ENCODE peak calls at places on chromosomes 6 and 20, in ten cellular contexts. C, H, B, T, Y, R, K, U, A and J are unnamed samples.

GRCh38 chr20:11242320-11242719 is 568.5 kb upstream of the JAG1 start:
- DNase-seq in K (peak), T (no peak), C (no peak), R (no peak), Y (no peak), A (no peak), B (no peak), H (no peak), U (no peak), J (no peak)

GRCh38 chr20:49978685-49979029 is 4.1 kb upstream of the SNAI1 start:
- DNase-seq in U (no peak), A (no peak), H (no peak), B (no peak), K (no peak), T (no peak), Y (no peak), C (no peak), R (no peak), J (no peak)

GRCh38 chr6:125154184-125155135 is 887 bp downstream of the TPD52L1 start:
- DNase-seq in B (peak), R (no peak), T (peak), Y (no peak), C (peak), A (no peak), H (peak), U (peak), K (peak), J (peak)

GRCh38 chr20:53210041-53210440 is 237.9 kb downstream of the TSHZ2 start:
- DNase-seq in B (no peak), R (no peak), C (no peak), K (no peak), A (no peak), U (no peak), H (no peak), T (no peak), Y (no peak), J (no peak)

GRCh38 chr6:32449088-32449736 is 9.5 kb downstream of the HLA-DRA start:
- DNase-seq in K (no peak), U (no peak), R (no peak), H (no peak), C (no peak), A (no peak), Y (no peak), B (no peak), T (no peak), J (no peak)

GRCh38 chr20:50217207-50217949 is 26.7 kb downstream of the CEBPB start:
- DNase-seq in C (no peak), U (no peak), R (no peak), B (no peak), H (no peak), Y (no peak), K (no peak), T (no peak), A (no peak), J (no peak)

GRCh38 chr20:46169245-46170171 is 51.4 kb downstream of the CD40 start:
- DNase-seq in C (no peak), K (no peak), Y (no peak), T (no peak), H (no peak), R (no peak), U (no peak), A (no peak), B (no peak), J (no peak)

GRCh38 chr6:30914854-30915590 is 984 bp downstream of the VARS2 start:
- DNase-seq in H (no peak), A (no peak), K (no peak), T (no peak), C (peak), U (peak), Y (no peak), R (no peak), B (peak), J (no peak)

GRCh38 chr20:36593347-36593746 is 12.2 kb upstream of the RAB5IF start:
- DNase-seq in T (no peak), B (no peak), Y (no peak), R (no peak), H (no peak), A (no peak), K (no peak), C (no peak), U (no peak), J (no peak)

GRCh38 chr20:41110930-41111577 is 26.3 kb upstream of the PLCG1 start:
- DNase-seq in U (no peak), A (no peak), H (no peak), Y (no peak), K (peak), R (no peak), C (peak), B (no peak), T (no peak), J (peak)

GRCh38 chr6:26457407-26457795 is 354 bp upstream of the BTN2A1 start:
- DNase-seq in H (peak), T (no peak), C (no peak), R (no peak), B (no peak), K (no peak), Y (no peak), U (peak), A (no peak), J (no peak)

GRCh38 chr6:97405818-97406409 is 122.9 kb upstream of the MMS22L start:
- DNase-seq in C (no peak), U (no peak), H (no peak), K (no peak), Y (no peak), B (no peak), T (no peak), A (no peak), R (no peak), J (no peak)

GRCh38 chr6:34791842-34792604 is at the start of gene BLTP3A:
- DNase-seq in Y (peak), H (peak), T (peak), K (peak), C (peak), R (peak), B (peak), U (peak), A (peak), J (peak)

GRCh38 chr6:104266922-104267321 is 592.8 kb downstream of the HACE1 start:
- DNase-seq in H (no peak), U (no peak), Y (no peak), K (no peak), C (no peak), R (no peak), T (no peak), B (no peak), A (no peak), J (no peak)

GRCh38 chr6:16305246-16305725 is 66.9 kb downstream of the GMPR start:
- DNase-seq in A (no peak), H (no peak), Y (no peak), U (no peak), K (no peak), T (no peak), C (no peak), R (no peak), B (no peak), J (no peak)

GRCh38 chr20:37436527-37436926 is 84.5 kb upstream of the NNAT start:
- DNase-seq in C (no peak), A (no peak), B (no peak), R (no peak), K (no peak), H (no peak), T (no peak), U (no peak), Y (no peak), J (no peak)

GRCh38 chr6:113411006-113411405 is 446.1 kb upstream of the MARCKS start:
- DNase-seq in R (no peak), C (peak), U (no peak), A (no peak), T (no peak), K (peak), B (no peak), Y (no peak), H (no peak), J (no peak)

GRCh38 chr6:33254591-33254990 is 17.1 kb downstream of the VPS52 start:
- DNase-seq in T (no peak), C (no peak), R (no peak), U (no peak), A (no peak), B (no peak), Y (no peak), H (no peak), K (no peak), J (no peak)

GRCh38 chr6:38319259-38320255 is 320.2 kb downstream of the BTBD9 start:
- DNase-seq in U (no peak), H (no peak), T (no peak), Y (no peak), A (no peak), C (no peak), B (no peak), R (no peak), K (peak), J (no peak)

GRCh38 chr6:39902136-39902535 is 32.1 kb downstream of the MOCS1 start:
- DNase-seq in U (no peak), Y (no peak), C (no peak), A (no peak), H (no peak), R (no peak), B (no peak), T (no peak), K (no peak), J (no peak)

GRCh38 chr6:7909323-7910276 is 988 bp downstream of the TXNDC5 start:
- DNase-seq in C (peak), H (peak), B (peak), Y (peak), R (no peak), A (peak), T (peak), U (peak), K (peak), J (peak)

GRCh38 chr6:133623065-133623464 is 265.8 kb upstream of the TCF21 start:
- DNase-seq in Y (no peak), T (no peak), R (no peak), C (no peak), B (no peak), K (no peak), U (peak), A (no peak), H (no peak), J (no peak)

DNA sequence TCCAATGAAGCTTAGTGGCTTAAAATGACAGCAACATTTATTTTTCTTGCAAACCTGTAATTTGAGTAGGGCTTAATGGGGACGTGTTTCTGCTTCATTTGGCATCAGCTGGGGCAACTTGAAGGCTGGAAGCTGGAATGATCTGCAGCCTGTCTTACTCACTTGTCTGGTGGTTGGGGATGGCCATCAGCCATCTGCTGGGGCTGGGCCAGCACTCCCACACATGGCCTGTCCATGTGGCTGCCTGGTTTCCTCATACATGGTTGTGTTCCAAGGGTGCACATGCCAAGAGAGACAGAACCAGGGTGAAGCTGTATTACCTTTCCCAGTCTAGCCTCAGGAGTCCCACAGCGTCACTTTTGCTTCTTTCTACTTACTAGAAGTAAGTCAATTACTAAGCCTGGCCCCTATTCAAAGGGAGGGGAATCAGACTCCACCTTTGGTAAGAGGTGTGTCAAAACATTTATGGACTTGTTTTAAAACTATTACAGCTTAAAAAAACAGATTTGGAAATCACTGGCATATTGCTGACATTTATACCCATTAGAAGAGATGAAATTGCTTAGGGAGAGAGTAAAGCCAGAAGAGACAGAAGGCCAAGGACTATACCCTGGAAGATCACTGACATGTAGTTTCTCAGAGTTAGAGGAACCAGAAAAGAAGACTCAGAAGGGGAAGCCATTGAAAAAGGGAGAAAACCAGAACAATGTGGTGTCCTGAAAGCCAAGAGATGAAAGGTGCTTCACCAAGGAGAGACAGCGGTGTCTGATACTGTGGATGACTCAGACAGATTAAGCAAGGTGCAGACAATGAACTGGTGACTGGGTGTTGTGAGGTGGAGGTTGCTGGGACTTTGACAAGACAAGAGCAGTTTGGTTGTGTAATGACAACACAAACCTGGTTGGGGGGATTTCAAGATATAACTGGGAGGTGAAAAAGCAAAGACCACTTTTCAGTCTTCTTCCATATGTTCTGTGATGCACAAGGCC is 345.2 kb downstream of the GJA1 start:
- DNase-seq in C (no peak), A (no peak), U (peak), H (peak), K (peak), Y (no peak), R (peak), T (peak), B (no peak), J (peak)
- H3K27ac ChIP-seq in C (no peak), A (no peak), U (peak), H (peak), K (peak), Y (no peak), R (no peak), T (peak), B (no peak), J (peak)

DNA sequence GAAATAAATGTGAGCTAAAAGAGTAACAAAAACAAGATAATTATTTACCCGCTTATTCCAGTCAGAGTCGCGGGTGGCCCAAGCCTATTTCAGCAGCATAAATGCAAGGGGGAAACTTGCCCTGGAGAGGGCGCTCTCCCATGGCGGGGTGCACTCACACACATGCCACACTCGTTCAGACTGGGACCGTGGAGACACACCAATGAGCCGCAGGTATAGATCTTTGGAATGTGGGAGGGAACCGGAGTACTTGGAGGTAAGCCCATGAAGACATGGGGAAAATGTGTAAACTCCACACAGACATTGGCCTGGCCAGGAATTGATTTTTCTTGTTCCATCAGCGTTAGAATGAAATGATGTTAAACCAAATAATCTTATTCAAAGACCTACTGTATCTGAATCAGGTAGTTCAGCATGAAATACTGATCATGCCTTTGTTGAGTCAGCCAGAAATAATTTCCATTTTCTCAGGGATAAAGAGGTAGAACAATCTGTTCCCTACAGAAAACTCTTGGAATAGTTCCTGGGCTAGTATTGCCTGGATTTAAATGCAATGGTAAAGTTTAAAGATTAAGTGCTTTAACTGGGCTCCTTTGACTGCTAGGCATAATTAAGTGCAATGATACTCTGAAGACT is 191.5 kb downstream of the MCHR2 start:
- DNase-seq in T (no peak), H (no peak), U (no peak), B (no peak), C (no peak), Y (no peak), A (no peak), R (no peak), K (no peak), J (peak)
- TF ChIP-seq CTCF in T (no peak), H (no peak), U (no peak), B (peak), C (peak), Y (no peak), A (no peak), R (no peak), K (no peak), J (no peak)

GRCh38 chr6:80636689-80637088 is 530.2 kb downstream of the BCKDHB start:
- DNase-seq in H (no peak), C (no peak), K (peak), Y (no peak), T (no peak), A (no peak), U (no peak), R (no peak), B (no peak), J (no peak)

GRCh38 chr6:80640176-80640575 is 533.7 kb downstream of the BCKDHB start:
- DNase-seq in H (no peak), B (no peak), Y (no peak), U (no peak), R (no peak), A (no peak), K (no peak), C (no peak), T (no peak), J (no peak)

GRCh38 chr6:80639243-80639642 is 532.8 kb downstream of the BCKDHB start:
- DNase-seq in R (no peak), C (no peak), A (no peak), Y (no peak), T (no peak), K (no peak), U (no peak), H (no peak), B (no peak), J (no peak)

GRCh38 chr6:80637312-80637711 is 530.8 kb downstream of the BCKDHB start:
- DNase-seq in C (no peak), U (no peak), B (no peak), H (no peak), K (no peak), R (no peak), A (no peak), Y (no peak), T (no peak), J (no peak)

DNA sequence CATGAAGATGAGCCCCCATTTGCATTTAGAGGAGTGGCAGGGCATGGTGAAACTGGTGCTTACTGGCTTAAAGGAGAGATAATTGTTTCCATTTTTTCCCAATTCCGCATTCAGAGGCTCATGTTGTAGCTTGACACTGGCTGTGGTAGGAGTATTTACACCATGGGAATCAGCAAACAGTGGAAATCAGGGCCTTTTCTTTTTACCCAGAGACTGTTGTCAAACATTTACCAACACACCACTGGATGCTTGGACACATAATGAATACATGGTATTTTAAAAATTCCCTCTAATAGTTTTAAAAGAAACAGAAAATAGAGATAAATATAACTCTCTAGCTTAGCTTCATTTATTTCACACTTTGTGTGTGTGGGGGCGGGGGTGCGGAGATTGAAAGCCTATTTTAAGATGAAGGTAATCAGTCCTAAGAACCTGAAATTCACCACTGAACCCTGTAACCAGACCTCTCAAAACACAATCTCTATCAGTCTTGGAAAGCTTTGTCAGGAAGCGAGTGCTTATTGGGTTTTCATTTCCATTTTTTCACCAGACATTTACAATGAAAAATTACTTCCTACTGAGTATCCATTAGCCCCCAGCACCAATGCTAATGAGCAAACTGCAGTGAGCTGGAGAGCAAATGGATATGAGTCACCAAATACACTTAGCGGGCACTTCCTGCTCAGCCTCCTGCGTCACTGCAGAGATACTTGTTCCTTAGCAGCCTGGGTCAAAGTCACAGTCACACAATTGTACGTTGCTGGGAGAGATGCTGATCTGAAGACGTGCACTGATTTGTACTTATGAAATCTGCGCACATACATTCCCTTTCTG is 532.0 kb downstream of the BCKDHB start:
- DNase-seq in K (peak), Y (peak), R (peak), B (no peak), U (no peak), A (no peak), T (no peak), C (peak), H (peak), J (peak)
- H3K27ac ChIP-seq in K (peak), Y (peak), R (no peak), B (no peak), U (no peak), A (no peak), T (no peak), C (peak), H (peak), J (no peak)

GRCh38 chr20:59940129-59940955 is at the start of the genes FAM217B and PPP1R3D:
- DNase-seq in C (peak), Y (peak), T (peak), U (peak), A (peak), K (peak), R (peak), B (peak), H (peak), J (peak)
- TF ChIP-seq CTCF in C (peak), Y (no peak), T (no peak), U (no peak), A (no peak), K (no peak), R (no peak), B (peak), H (no peak), J (peak)

GRCh38 chr6:11412011-11412424 is 125.5 kb upstream of the TMEM170B start:
- DNase-seq in R (no peak), T (no peak), C (no peak), H (no peak), U (no peak), K (no peak), A (no peak), Y (no peak), B (no peak), J (no peak)
- H3K27ac ChIP-seq in R (peak), T (no peak), C (peak), H (peak), U (no peak), K (no peak), A (no peak), Y (peak), B (no peak), J (no peak)

GRCh38 chr20:21027569-21027968 is 78.6 kb downstream of the LINC00237 start:
- DNase-seq in T (no peak), K (peak), C (no peak), U (no peak), A (no peak), H (peak), Y (no peak), R (no peak), B (no peak), J (no peak)
- TF ChIP-seq CTCF in T (no peak), K (peak), C (peak), U (no peak), A (no peak), H (no peak), Y (no peak), R (no peak), B (no peak), J (no peak)

DNA sequence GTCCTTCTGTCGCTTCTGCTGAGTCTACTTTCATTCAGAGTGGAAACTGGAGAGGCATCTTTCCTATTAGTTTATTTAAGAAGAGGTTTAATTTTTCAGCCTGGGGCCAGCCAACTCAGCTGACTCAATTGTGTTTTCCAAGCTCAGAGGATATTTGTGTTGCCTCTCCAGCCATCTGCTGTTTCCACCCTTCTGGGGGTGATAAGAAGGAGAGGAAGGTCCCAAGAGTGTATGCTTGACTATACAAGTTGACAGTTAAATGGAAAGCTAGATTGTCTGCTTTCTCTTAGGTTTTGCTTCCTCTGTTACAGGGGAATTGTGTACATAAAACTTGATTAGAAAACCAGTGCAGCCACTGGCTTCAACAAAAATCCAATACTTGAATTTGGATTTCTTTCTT is 3.0 kb downstream of the PSMF1 start:
- DNase-seq in R (no peak), Y (no peak), T (no peak), U (no peak), B (no peak), C (no peak), A (no peak), K (no peak), H (no peak), J (no peak)
- H3K27ac ChIP-seq in R (no peak), Y (no peak), T (no peak), U (no peak), B (no peak), C (no peak), A (no peak), K (no peak), H (peak), J (no peak)